ENCODE peak calls at places on chromosomes 11 and 22, in seven cellular contexts. O is WTC11, Y is IMR-90, N is Panc1, C is HepG2, U is uterus, S is AG04449. E is an unnamed sample.

GRCh38 chr22:37797874-37798500 is 9.7 kb upstream of the GCAT start:
- DNase-seq in O (no peak), Y (no peak), N (no peak), C (no peak), U (no peak), S (no peak), E (no peak)

GRCh38 chr11:102293873-102294601 is 23.2 kb upstream of the BIRC3 start:
- DNase-seq in O (no peak), Y (peak), N (peak), C (peak), U (no peak), S (no peak), E (no peak)

GRCh38 chr11:26229270-26229669 is 102.7 kb upstream of the ANO3 start:
- DNase-seq in O (no peak), Y (peak), N (no peak), C (no peak), U (no peak), S (peak), E (no peak)

GRCh38 chr22:19942886-19943664 is 1.5 kb upstream of the TXNRD2 start:
- DNase-seq in O (no peak), Y (peak), N (no peak), C (peak), U (peak), S (no peak), E (no peak)

GRCh38 chr22:46149998-46150549 is at the start of gene PPARA:
- DNase-seq in O (peak), Y (peak), N (no peak), C (peak), U (peak), S (no peak), E (peak)

GRCh38 chr11:121839821-121840220 is 276.2 kb downstream of the BLID start:
- DNase-seq in O (no peak), Y (peak), N (no peak), C (no peak), U (no peak), S (peak), E (no peak)

GRCh38 chr22:34502821-34503220 is 563.1 kb upstream of the ISX start:
- DNase-seq in O (no peak), Y (no peak), N (no peak), C (no peak), U (no peak), S (no peak), E (no peak)

GRCh38 chr11:69832561-69833413 is 13.6 kb upstream of the FGF3 start:
- DNase-seq in O (no peak), Y (no peak), N (no peak), C (no peak), U (no peak), S (no peak), E (no peak)

GRCh38 chr11:44746894-44747293 is 20.1 kb downstream of the TSPAN18 start:
- DNase-seq in O (no peak), Y (no peak), N (no peak), C (no peak), U (no peak), S (no peak), E (no peak)

GRCh38 chr11:112513417-112513816 is 252.8 kb upstream of the PLET1 start:
- DNase-seq in O (no peak), Y (no peak), N (no peak), C (no peak), U (no peak), S (no peak), E (no peak)

GRCh38 chr22:30882974-30883533 is 85.5 kb downstream of the MORC2 start:
- DNase-seq in O (no peak), Y (no peak), N (no peak), C (no peak), U (no peak), S (no peak), E (peak)

GRCh38 chr11:17296852-17297559 is 20.5 kb downstream of the NUCB2 start:
- DNase-seq in O (no peak), Y (peak), N (no peak), C (no peak), U (no peak), S (no peak), E (no peak)

GRCh38 chr11:125945797-125946520 is at the start of gene VSIG10L2:
- DNase-seq in O (no peak), Y (no peak), N (no peak), C (no peak), U (no peak), S (no peak), E (no peak)

GRCh38 chr11:94968334-94968958 is 4.9 kb downstream of the CWC15 start:
- DNase-seq in O (no peak), Y (peak), N (no peak), C (peak), U (no peak), S (no peak), E (no peak)

GRCh38 chr11:64874841-64875240 is 3.6 kb downstream of the EHD1 start:
- DNase-seq in O (no peak), Y (no peak), N (no peak), C (no peak), U (no peak), S (no peak), E (no peak)

GRCh38 chr22:23054531-23055257 is 15.6 kb upstream of the GNAZ start:
- DNase-seq in O (peak), Y (no peak), N (no peak), C (no peak), U (no peak), S (no peak), E (no peak)

GRCh38 chr11:67099841-67100324 is 19.2 kb upstream of the KDM2A start:
- DNase-seq in O (no peak), Y (no peak), N (no peak), C (no peak), U (no peak), S (no peak), E (no peak)

GRCh38 chr11:1298695-1299492 is 10.5 kb downstream of the TOLLIP start:
- DNase-seq in O (no peak), Y (peak), N (no peak), C (peak), U (peak), S (no peak), E (peak)

GRCh38 chr11:88631497-88631896 is 294.0 kb upstream of the CTSC start:
- DNase-seq in O (no peak), Y (peak), N (no peak), C (no peak), U (no peak), S (no peak), E (no peak)

GRCh38 chr22:17638432-17639237 is at the start of gene BCL2L13:
- DNase-seq in O (peak), Y (peak), N (peak), C (peak), U (peak), S (no peak), E (peak)
- TF ChIP-seq CTCF in O (no peak), Y (peak), N (no peak), C (peak), U (no peak), S (no peak), E (no peak)

GRCh38 chr11:11989774-11990744 is 18.4 kb downstream of the DKK3 start:
- DNase-seq in O (no peak), Y (no peak), N (no peak), C (no peak), U (no peak), S (no peak), E (no peak)

GRCh38 chr11:11987503-11988022 is 20.9 kb downstream of the DKK3 start:
- DNase-seq in O (no peak), Y (peak), N (no peak), C (no peak), U (no peak), S (no peak), E (no peak)

GRCh38 chr11:11988862-11989261 is 19.6 kb downstream of the DKK3 start:
- DNase-seq in O (no peak), Y (no peak), N (no peak), C (peak), U (no peak), S (no peak), E (no peak)

GRCh38 chr11:11985954-11986949 is 22.2 kb downstream of the DKK3 start:
- DNase-seq in O (no peak), Y (no peak), N (no peak), C (no peak), U (no peak), S (no peak), E (no peak)

DNA sequence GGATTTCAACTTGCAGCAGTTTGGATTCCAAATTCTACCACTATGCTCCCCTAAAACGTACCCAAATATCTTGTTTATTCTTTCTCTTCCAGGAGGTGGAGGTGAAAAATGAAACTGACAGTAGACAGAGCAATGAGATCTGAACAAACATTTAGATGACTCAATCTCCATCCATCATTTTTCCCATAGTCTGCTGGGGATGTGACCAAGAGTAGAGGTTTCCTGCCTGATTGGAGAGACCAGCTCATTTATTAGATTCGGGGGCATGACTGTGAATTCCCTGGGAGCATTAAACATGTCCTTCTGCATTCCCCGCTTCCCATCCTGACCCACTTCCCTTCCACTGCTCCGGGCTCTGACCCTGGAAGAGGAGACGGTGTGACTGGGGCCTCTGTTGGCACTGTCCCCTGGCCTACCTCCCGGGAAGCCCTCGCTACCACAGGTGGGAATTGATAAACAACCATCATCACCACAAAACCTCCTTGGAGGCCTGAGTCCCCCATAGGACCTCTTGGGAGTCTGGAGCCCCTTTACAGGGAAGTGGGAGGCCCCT is 20.3 kb downstream of the DKK3 start:
- DNase-seq in O (no peak), Y (peak), N (no peak), C (no peak), U (no peak), S (peak), E (no peak)
- TF ChIP-seq CTCF in O (no peak), Y (no peak), N (no peak), C (no peak), U (no peak), S (no peak), E (peak)

GRCh38 chr11:35040221-35040942 is 98.6 kb upstream of the CD44 start:
- DNase-seq in O (no peak), Y (peak), N (peak), C (no peak), U (no peak), S (no peak), E (no peak)

GRCh38 chr11:35035894-35036408 is 103.0 kb upstream of the CD44 start:
- DNase-seq in O (no peak), Y (peak), N (no peak), C (no peak), U (no peak), S (peak), E (no peak)

GRCh38 chr11:35036642-35037041 is 102.3 kb upstream of the CD44 start:
- DNase-seq in O (no peak), Y (no peak), N (no peak), C (no peak), U (no peak), S (no peak), E (no peak)

GRCh38 chr11:35039076-35039475 is 99.9 kb upstream of the CD44 start:
- DNase-seq in O (no peak), Y (no peak), N (no peak), C (no peak), U (no peak), S (no peak), E (no peak)

GRCh38 chr11:35038211-35038930 is 100.6 kb upstream of the CD44 start:
- DNase-seq in O (no peak), Y (no peak), N (no peak), C (no peak), U (no peak), S (no peak), E (no peak)
- TF ChIP-seq CTCF in O (no peak), Y (no peak), N (peak), C (no peak), U (no peak), S (no peak), E (no peak)

GRCh38 chr11:117511483-117511934 is 183.9 kb downstream of the CEP164 start:
- DNase-seq in O (no peak), Y (no peak), N (no peak), C (no peak), U (no peak), S (no peak), E (no peak)

GRCh38 chr11:117511981-117512448 is 184.4 kb downstream of the CEP164 start:
- DNase-seq in O (no peak), Y (no peak), N (no peak), C (peak), U (no peak), S (no peak), E (no peak)

GRCh38 chr11:117515892-117516291 is 188.2 kb downstream of the CEP164 start:
- DNase-seq in O (no peak), Y (no peak), N (no peak), C (no peak), U (no peak), S (no peak), E (no peak)

GRCh38 chr11:117513666-117514065 is 186.0 kb downstream of the CEP164 start:
- DNase-seq in O (no peak), Y (no peak), N (no peak), C (no peak), U (no peak), S (no peak), E (no peak)

GRCh38 chr11:117514256-117514655 is 186.6 kb downstream of the CEP164 start:
- DNase-seq in O (no peak), Y (no peak), N (no peak), C (no peak), U (no peak), S (no peak), E (no peak)
- TF ChIP-seq CTCF in O (no peak), Y (no peak), N (no peak), C (no peak), U (no peak), S (no peak), E (no peak)

DNA sequence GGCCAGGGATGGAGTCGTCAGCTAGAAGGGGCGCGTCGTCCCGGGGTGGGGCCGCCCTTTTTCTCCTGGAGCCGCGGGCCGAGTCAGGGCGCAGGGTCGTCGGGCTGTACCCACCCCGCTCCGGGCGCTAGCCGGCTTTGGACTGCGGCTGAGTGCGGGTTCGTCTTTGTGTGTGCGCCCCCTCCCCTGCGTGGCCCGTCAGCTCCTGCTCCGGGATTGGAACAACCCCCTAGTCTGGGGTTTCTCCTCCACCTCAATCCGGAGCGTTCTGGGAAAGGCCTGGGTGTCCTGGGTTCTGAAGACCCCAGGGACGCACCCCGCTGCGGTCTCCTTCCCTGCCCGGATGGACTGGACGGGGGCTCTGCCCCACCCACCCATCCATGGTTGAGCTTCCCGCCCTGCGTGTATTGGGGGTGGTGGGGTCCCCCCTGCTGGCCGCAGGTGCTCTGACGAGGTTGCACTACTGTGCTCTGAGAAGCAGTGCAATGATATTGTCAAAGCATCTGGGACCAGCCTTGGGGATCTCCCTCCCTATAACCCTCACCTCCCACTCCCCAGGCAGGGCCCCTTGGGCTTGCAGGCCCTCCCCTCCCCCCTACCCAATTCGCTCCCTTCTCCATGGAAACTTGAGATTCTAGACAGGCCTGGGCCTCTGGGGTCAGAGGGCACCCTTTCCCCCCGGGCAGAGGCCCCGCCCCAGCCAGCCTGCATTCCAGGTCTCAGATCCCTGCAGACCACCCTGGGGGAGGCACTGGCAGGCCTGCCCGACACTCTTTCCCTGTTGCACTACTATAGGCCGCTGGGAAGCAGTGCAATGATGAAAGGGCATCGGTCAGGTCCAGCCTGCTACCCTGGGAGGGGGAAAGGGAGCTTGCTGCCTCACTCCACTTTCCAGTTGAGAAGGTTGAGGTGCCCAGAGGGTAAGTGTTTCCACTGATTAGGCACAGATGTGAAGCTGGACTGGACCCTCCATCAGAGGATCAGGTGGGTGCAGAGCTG is 10.7 kb downstream of the SDF2L1 start:
- DNase-seq in O (peak), Y (no peak), N (no peak), C (no peak), U (no peak), S (no peak), E (peak)
- TF ChIP-seq CTCF in O (no peak), Y (no peak), N (no peak), C (no peak), U (no peak), S (no peak), E (no peak)

GRCh38 chr11:108002476-108002875 is 6.2 kb upstream of the CUL5 start:
- DNase-seq in O (no peak), Y (no peak), N (no peak), C (no peak), U (no peak), S (no peak), E (no peak)

GRCh38 chr11:107999759-108000455 is 8.8 kb upstream of the CUL5 start:
- DNase-seq in O (peak), Y (peak), N (peak), C (peak), U (no peak), S (no peak), E (no peak)

GRCh38 chr11:107996025-107996776 is 12.5 kb upstream of the CUL5 start:
- DNase-seq in O (no peak), Y (no peak), N (no peak), C (no peak), U (no peak), S (no peak), E (no peak)

GRCh38 chr11:108003623-108004022 is 5.1 kb upstream of the CUL5 start:
- DNase-seq in O (no peak), Y (no peak), N (no peak), C (no peak), U (no peak), S (no peak), E (no peak)

GRCh38 chr11:107998761-107999160 is 9.9 kb upstream of the CUL5 start:
- DNase-seq in O (no peak), Y (no peak), N (no peak), C (no peak), U (no peak), S (no peak), E (no peak)
- TF ChIP-seq CTCF in O (no peak), Y (no peak), N (no peak), C (no peak), U (no peak), S (no peak), E (no peak)

GRCh38 chr11:78266451-78266850 is 77.7 kb downstream of the USP35 start:
- DNase-seq in O (no peak), Y (no peak), N (no peak), C (no peak), U (no peak), S (no peak), E (no peak)
- TF ChIP-seq CTCF in O (no peak), Y (no peak), N (peak), C (no peak), U (no peak), S (no peak), E (no peak)